ENCODE peak calls at places on chromosomes 16 and 17, in four cellular contexts. R is RWPE1; A is NCI-H1092 treated with DMSO at 0.1 percent for 48 hours; E is stimulated activated CD4-positive, alpha-beta T cell treated with anti-CD3 and anti-CD28 coated beads, Interleukin-1b, Interleukin-23, amount 100 ng/mL, for 1 hour. K is an unnamed sample.

GRCh38 chr17:41705271-41705991 is 6.7 kb upstream of the GAST start:
- DNase-seq in R (no peak), A (no peak), E (no peak), K (no peak)

GRCh38 chr17:18235743-18236256 is 10.4 kb downstream of the LLGL1 start:
- DNase-seq in R (peak), A (no peak), E (no peak), K (peak)

GRCh38 chr17:6108987-6109386 is 38.8 kb downstream of the WSCD1 start:
- DNase-seq in R (no peak), A (no peak), E (no peak), K (no peak)

GRCh38 chr17:9845306-9845705 is 19.6 kb downstream of the GLP2R start:
- DNase-seq in R (no peak), A (no peak), E (no peak), K (no peak)

GRCh38 chr16:2236362-2237075 is at the start of gene DNASE1L2:
- DNase-seq in R (peak), A (no peak), E (no peak), K (no peak)

GRCh38 chr16:13083687-13084086 is 182.3 kb downstream of the SHISA9 start:
- DNase-seq in R (no peak), A (no peak), E (no peak), K (no peak)

GRCh38 chr17:66412857-66413563 is 110.6 kb downstream of the PRKCA start:
- DNase-seq in R (no peak), A (peak), E (no peak), K (no peak)

GRCh38 chr16:473046-474043 is 47.9 kb downstream of the RAB11FIP3 start:
- DNase-seq in R (no peak), A (no peak), E (no peak), K (no peak)

GRCh38 chr16:85142771-85143211 is 30.5 kb upstream of the CIBAR2 start:
- DNase-seq in R (no peak), A (no peak), E (no peak), K (no peak)

GRCh38 chr17:36933174-36934143 is 3.8 kb upstream of the LHX1 start:
- DNase-seq in R (no peak), A (no peak), E (no peak), K (no peak)

GRCh38 chr16:23896832-23897821 is 61.3 kb downstream of the PRKCB start:
- DNase-seq in R (no peak), A (no peak), E (no peak), K (no peak)

GRCh38 chr16:3642397-3643094 is 11.9 kb upstream of the DNASE1 start:
- DNase-seq in R (peak), A (no peak), E (no peak), K (no peak)

GRCh38 chr16:83862661-83863060 is 36.3 kb upstream of the MLYCD start:
- DNase-seq in R (no peak), A (no peak), E (no peak), K (no peak)